ENCODE peak calls at places on chromosome 17, in nine cellular contexts. B is IMR-90, U is nephron progenitor cell, C is thoracic aorta, E is astrocyte of the cerebellum, V is fibroblast of mammary gland, Z is testis, I is RWPE1, S is left ventricle myocardium inferior. T is an unnamed sample.

GRCh38 chr17:47959825-47960655 is 2.4 kb upstream of the PRR15L start:
- DNase-seq in V (no peak), S (no peak), I (no peak), Z (no peak), E (no peak), B (no peak), U (no peak), C (no peak), T (no peak)

GRCh38 chr17:51652529-51652928 is 392.2 kb downstream of the UTP18 start:
- DNase-seq in V (no peak), E (no peak), I (no peak), S (no peak), B (no peak), C (no peak), U (no peak), Z (no peak), T (no peak)

GRCh38 chr17:57589151-57590034 is 155.7 kb downstream of the CCDC182 start:
- DNase-seq in I (no peak), Z (no peak), E (no peak), U (no peak), B (no peak), V (peak; percentile 45), C (no peak), S (no peak), T (no peak)

GRCh38 chr17:50684288-50684611 is 23.5 kb downstream of the ANKRD40 start:
- DNase-seq in B (no peak), Z (no peak), C (no peak), E (no peak), S (no peak), U (no peak), I (no peak), V (no peak), T (no peak)

GRCh38 chr17:55770220-55770870 is 19.5 kb downstream of the PCTP start:
- DNase-seq in S (no peak), V (peak; percentile 89), C (no peak), E (peak; percentile 45), I (peak; percentile 74), B (peak; percentile 72), U (peak; percentile 14), Z (no peak), T (peak; percentile 38)

GRCh38 chr17:56795098-56795497 is 38.6 kb downstream of the C17orf67 start:
- DNase-seq in B (no peak), U (no peak), V (no peak), C (no peak), I (no peak), E (no peak), S (no peak), Z (no peak), T (no peak)

GRCh38 chr17:67546578-67547527 is 169.8 kb downstream of the PITPNC1 start:
- DNase-seq in E (no peak), I (no peak), V (peak; percentile 62), S (peak; percentile 60), B (peak; percentile 71), U (no peak), C (no peak), Z (peak; percentile 93), T (peak; percentile 75)

GRCh38 chr17:57506253-57506911 is 238.7 kb downstream of the CCDC182 start:
- DNase-seq in C (no peak), B (no peak), Z (no peak), U (no peak), I (no peak), V (no peak), S (no peak), E (no peak), T (no peak)

GRCh38 chr17:9632741-9633140 is 12.6 kb upstream of the USP43 start:
- DNase-seq in U (no peak), Z (no peak), V (no peak), B (no peak), E (no peak), S (no peak), C (no peak), I (no peak), T (no peak)

GRCh38 chr17:29682987-29683386 is 60.3 kb upstream of the CORO6 start:
- DNase-seq in S (no peak), B (no peak), E (no peak), Z (no peak), V (no peak), U (no peak), I (no peak), C (no peak), T (no peak)

GRCh38 chr17:31565652-31566051 is 174.2 kb downstream of the RAB11FIP4 start:
- DNase-seq in U (no peak), S (no peak), C (no peak), Z (no peak), V (no peak), B (no peak), E (no peak), I (no peak), T (no peak)

GRCh38 chr17:75517277-75517865 is 1.0 kb downstream of the TSEN54 start:
- DNase-seq in I (no peak), Z (no peak), E (no peak), C (no peak), U (no peak), S (no peak), B (no peak), V (no peak), T (no peak)
- TF ChIP-seq CTCF in I (no peak), Z (no peak), E (no peak), C (peak; percentile 11), U (no peak), S (no peak), B (no peak), V (no peak), T (no peak)

GRCh38 chr17:73478768-73479424 is 165.3 kb downstream of the SDK2 start:
- DNase-seq in S (no peak), U (no peak), B (no peak), C (no peak), V (no peak), Z (no peak), I (no peak), E (no peak), T (no peak)
- TF ChIP-seq CTCF in S (no peak), U (peak; percentile 17), B (no peak), C (no peak), V (no peak), Z (no peak), I (no peak), E (no peak), T (no peak)

DNA sequence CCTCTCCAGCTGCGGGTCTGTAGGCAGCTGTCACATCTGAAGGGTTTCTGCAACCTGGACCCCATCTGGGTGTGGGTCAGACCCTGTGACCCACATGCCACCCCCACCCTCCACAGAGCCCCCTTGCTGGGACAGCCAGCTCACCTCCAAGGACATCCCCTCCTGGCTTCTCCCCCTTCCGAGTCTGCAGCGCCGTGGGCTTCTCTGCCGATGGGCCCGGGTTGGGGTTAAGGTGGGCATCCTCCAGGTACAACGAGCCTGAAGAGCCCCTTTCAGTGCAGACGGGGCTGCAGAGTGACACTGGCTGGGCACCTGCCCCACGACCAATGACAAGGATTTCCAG is 28.9 kb downstream of the OR1D5 start:
- DNase-seq in B (no peak), I (no peak), U (no peak), C (no peak), V (no peak), S (no peak), E (no peak), Z (no peak), T (no peak)
- TF ChIP-seq CTCF in B (no peak), I (no peak), U (no peak), C (no peak), V (no peak), S (no peak), E (no peak), Z (no peak), T (no peak)

GRCh38 chr17:3385869-3386816 is at the start of gene OR3A2:
- DNase-seq in U (no peak), S (no peak), I (peak; percentile 57), Z (peak; percentile 68), B (no peak), C (no peak), V (no peak), E (no peak), T (no peak)
- TF ChIP-seq CTCF in U (no peak), S (no peak), I (no peak), Z (no peak), B (no peak), C (no peak), V (no peak), E (no peak), T (no peak)

GRCh38 chr17:38921756-38922411 is 3.5 kb upstream of the LASP1NB start:
- DNase-seq in C (no peak), U (no peak), I (no peak), Z (peak; percentile 13), S (no peak), V (no peak), E (no peak), B (no peak), T (no peak)

GRCh38 chr17:38922538-38923291 is 2.7 kb upstream of the LASP1NB start:
- DNase-seq in U (no peak), V (peak; percentile 83), B (peak; percentile 69), S (no peak), E (peak; percentile 71), I (no peak), C (no peak), Z (peak; percentile 78), T (no peak)

GRCh38 chr17:38920374-38921291 is 4.8 kb upstream of the LASP1NB start:
- DNase-seq in V (no peak), S (no peak), B (no peak), I (no peak), E (no peak), Z (peak; percentile 9), C (no peak), U (no peak), T (no peak)

GRCh38 chr17:38926290-38927070 is 1.1 kb downstream of the LASP1NB start:
- DNase-seq in V (no peak), B (no peak), C (no peak), I (no peak), Z (peak; percentile 12), U (no peak), E (no peak), S (no peak), T (peak; percentile 64)

GRCh38 chr17:38925263-38925995 is at the start of gene LASP1NB:
- DNase-seq in Z (peak; percentile 26), C (no peak), S (no peak), U (peak; percentile 65), I (no peak), B (peak; percentile 70), E (no peak), V (peak; percentile 50), T (no peak)
- TF ChIP-seq CTCF in Z (no peak), C (no peak), S (no peak), U (no peak), I (no peak), B (no peak), E (no peak), V (no peak), T (no peak)

DNA sequence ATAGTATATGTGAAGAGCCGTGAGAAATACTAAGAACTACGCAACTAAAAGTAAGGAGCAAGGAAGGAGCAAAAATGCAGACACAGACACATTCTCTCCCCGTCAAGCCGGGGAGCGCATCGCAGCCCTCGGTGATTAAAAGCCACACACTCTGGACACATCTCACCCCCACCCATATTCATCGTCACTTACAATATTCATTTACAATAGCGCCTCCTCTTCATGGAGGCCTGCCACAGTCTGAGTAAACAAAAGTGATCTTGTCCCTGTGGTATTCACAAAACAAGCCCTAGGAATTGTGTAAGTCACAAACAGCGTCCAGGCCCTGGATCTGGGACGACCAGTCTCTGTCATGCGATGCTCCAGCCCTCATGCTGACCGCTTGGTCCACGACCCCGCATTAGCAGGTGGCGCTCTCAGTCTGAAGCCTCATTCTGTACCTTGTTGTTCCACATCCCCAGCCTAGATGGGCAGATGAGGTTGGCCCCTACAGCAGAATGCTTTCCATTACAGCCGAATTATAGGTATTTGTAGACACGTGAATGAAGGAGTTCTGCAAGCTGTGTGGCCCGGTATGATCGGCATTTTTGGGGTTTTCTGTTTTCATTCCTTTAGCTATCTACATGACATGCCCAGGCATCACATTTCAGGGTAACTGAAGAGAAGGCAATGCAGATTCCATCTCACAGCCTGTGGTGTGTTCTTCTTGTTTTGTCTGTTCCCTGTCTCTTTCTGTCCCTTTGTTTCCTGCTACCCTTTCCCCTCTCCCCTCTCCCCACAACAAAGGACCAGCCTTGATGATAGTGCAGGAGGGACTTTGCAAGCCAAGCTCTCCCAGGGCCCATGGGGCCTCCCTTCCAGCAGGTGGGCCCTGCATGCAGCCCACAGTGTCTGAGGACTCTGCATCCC is 207.1 kb downstream of the RPTOR start:
- DNase-seq in I (no peak), B (peak; percentile 58), U (no peak), E (no peak), S (no peak), V (peak; percentile 78), Z (no peak), C (no peak), T (no peak)
- TF ChIP-seq CTCF in I (no peak), B (no peak), U (no peak), E (no peak), S (no peak), V (no peak), Z (no peak), C (no peak), T (no peak)